ENCODE peak calls at places on chromosomes 1 and 21, in four cellular contexts. G is neuronal stem cell, Z is ovary, W is brain microvascular endothelial cell. C is an unnamed sample.
A peak's percentile ranks its signal among the peaks of the same experiment; 100 is the strongest.

GRCh38 chr1:15153184-15153841 is at the start of gene TMEM51:
- DNase-seq in G (peak; percentile 75), Z (peak; percentile 82), W (peak; percentile 19), C (no peak)

GRCh38 chr1:15761729-15762128 is 3.1 kb downstream of the FBLIM1 start:
- DNase-seq in G (no peak), Z (no peak), W (no peak), C (no peak)

GRCh38 chr1:89553195-89553584 is 28.6 kb downstream of the LRRC8B start:
- DNase-seq in G (no peak), Z (no peak), W (no peak), C (no peak)

GRCh38 chr1:84691139-84691783 is 1.0 kb upstream of the SSX2IP start:
- DNase-seq in G (no peak), Z (no peak), W (no peak), C (no peak)

GRCh38 chr1:16248603-16249534 is 11.9 kb upstream of the CPLANE2 start:
- DNase-seq in G (no peak), Z (peak; percentile 86), W (peak; percentile 64), C (no peak)

GRCh38 chr21:44762221-44763049 is 39.2 kb downstream of the UBE2G2 start:
- DNase-seq in G (no peak), Z (no peak), W (no peak), C (no peak)

GRCh38 chr1:182624582-182624981 is 20.4 kb upstream of the RGS16 start:
- DNase-seq in G (no peak), Z (no peak), W (no peak), C (no peak)

GRCh38 chr1:203099760-203100159 is 13.9 kb upstream of the MYOG start:
- DNase-seq in G (no peak), Z (no peak), W (no peak), C (no peak)

GRCh38 chr1:237050185-237050584 is 8.2 kb downstream of the RYR2 start:
- DNase-seq in G (no peak), Z (no peak), W (no peak), C (no peak)

GRCh38 chr1:43774359-43774758 is 67.0 kb downstream of the ST3GAL3 start:
- DNase-seq in G (no peak), Z (peak; percentile 30), W (peak; percentile 48), C (no peak)

GRCh38 chr1:204723131-204723787 is 37.7 kb upstream of the LRRN2 start:
- DNase-seq in G (no peak), Z (no peak), W (no peak), C (no peak)

GRCh38 chr1:8497196-8497878 is 179.4 kb downstream of the SLC45A1 start:
- DNase-seq in G (no peak), Z (no peak), W (no peak), C (peak; percentile 20)

GRCh38 chr21:24759348-24760118 is 847.7 kb downstream of the MRPL39 start:
- DNase-seq in G (no peak), Z (no peak), W (no peak), C (no peak)

GRCh38 chr1:241411056-241411775 is 54.2 kb upstream of the RGS7 start:
- DNase-seq in G (no peak), Z (no peak), W (no peak), C (no peak)

GRCh38 chr1:29474274-29474824 is 238.0 kb downstream of the PTPRU start:
- DNase-seq in G (no peak), Z (no peak), W (no peak), C (no peak)

GRCh38 chr21:46622226-46622625 is 13.2 kb upstream of the PRMT2 start:
- DNase-seq in G (peak; percentile 72), Z (peak; percentile 53), W (peak; percentile 64), C (no peak)

GRCh38 chr1:157110686-157111085 is 11.1 kb upstream of the ETV3L start:
- DNase-seq in G (no peak), Z (no peak), W (no peak), C (no peak)

GRCh38 chr1:118998171-118998570 is 10.0 kb upstream of the TBX15 start:
- DNase-seq in G (no peak), Z (no peak), W (no peak), C (no peak)

GRCh38 chr1:81731989-81732388 is 68.7 kb upstream of the ADGRL2 start:
- DNase-seq in G (no peak), Z (no peak), W (no peak), C (peak; percentile 34)

GRCh38 chr1:156212833-156213643 is at the start of gene PMF1:
- DNase-seq in G (peak; percentile 96), Z (peak; percentile 96), W (peak; percentile 96), C (peak; percentile 69)

GRCh38 chr1:155454096-155454495 is 108.5 kb downstream of the ASH1L start:
- DNase-seq in G (no peak), Z (no peak), W (peak; percentile 31), C (no peak)

GRCh38 chr1:214604543-214604942 is 1.5 kb downstream of the CENPF start:
- DNase-seq in G (no peak), Z (no peak), W (no peak), C (no peak)

GRCh38 chr1:184033711-184034167 is 3.8 kb downstream of the COLGALT2 start:
- DNase-seq in G (no peak), Z (no peak), W (peak; percentile 12), C (no peak)

GRCh38 chr1:90074555-90075315 is 79.8 kb downstream of the ZNF326 start:
- DNase-seq in G (no peak), Z (no peak), W (no peak), C (no peak)

GRCh38 chr1:14117700-14118099 is 417.7 kb downstream of the PRDM2 start:
- DNase-seq in G (no peak), Z (no peak), W (no peak), C (no peak)

GRCh38 chr1:155007253-155007828 is 4.7 kb downstream of the ZBTB7B start:
- DNase-seq in G (no peak), Z (no peak), W (no peak), C (no peak)

GRCh38 chr1:10195570-10195969 is 14.8 kb upstream of the KIF1B start:
- DNase-seq in G (no peak), Z (no peak), W (peak; percentile 22), C (no peak)

GRCh38 chr1:29599826-29600225 is 363.5 kb downstream of the PTPRU start:
- DNase-seq in G (no peak), Z (no peak), W (no peak), C (no peak)

DNA sequence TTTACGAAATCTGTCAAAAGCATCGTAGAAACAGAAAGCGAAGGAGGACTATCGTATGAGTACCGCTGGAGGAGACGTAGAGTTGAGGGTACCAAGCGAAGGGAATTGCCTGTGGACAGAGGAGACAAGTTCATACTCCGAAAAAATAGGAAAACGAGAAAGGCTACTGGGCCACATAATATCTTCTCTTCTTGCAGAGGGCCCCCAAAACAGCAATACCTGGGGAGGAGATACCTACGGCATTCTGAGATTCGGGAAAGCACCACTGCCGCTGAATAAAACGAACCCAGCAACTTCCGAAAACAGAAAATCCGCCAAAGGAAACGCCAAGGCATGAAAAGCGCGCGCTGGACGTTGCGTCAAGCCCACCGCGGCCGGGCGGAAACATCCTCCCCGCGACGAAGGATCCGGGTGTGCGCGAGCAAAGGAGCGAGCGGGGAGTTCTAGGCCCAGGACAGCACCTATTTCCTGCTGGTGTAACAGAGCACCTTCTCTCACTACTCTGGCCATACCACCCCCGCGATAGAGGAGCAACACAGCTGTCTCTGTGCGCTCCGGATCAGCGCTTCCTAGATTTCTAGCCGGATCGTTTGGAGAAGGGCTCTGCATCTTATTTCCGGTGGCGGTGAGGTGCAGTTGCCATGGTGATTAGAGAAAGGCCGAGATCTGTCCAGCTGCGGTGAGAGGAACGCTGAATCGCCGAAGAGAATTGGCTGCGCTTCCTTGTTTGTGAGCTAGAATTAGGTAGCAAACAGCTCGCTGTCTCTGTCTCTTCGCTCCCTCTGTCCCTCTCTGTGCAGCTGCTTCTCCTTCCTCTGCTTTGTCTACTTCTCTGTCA is at the start of the genes EFCAB7 and ITGB3BP:
- DNase-seq in G (peak; percentile 92), Z (peak; percentile 83), W (peak; percentile 96), C (peak; percentile 79)
- H3K27ac ChIP-seq in G (peak within 1 kb of the TSS; percentile 97), Z (peak within 1 kb of the TSS; percentile 67), W (peak within 1 kb of the TSS; percentile 86), C (peak within 1 kb of the TSS; percentile 79)

GRCh38 chr1:231693361-231694080 is 66.9 kb downstream of the DISC1 start:
- DNase-seq in G (no peak), Z (no peak), W (no peak), C (no peak)
- H3K27ac ChIP-seq in G (no peak overlapping the region), Z (no peak overlapping the region), W (no peak overlapping the region), C (no peak overlapping the region)

DNA sequence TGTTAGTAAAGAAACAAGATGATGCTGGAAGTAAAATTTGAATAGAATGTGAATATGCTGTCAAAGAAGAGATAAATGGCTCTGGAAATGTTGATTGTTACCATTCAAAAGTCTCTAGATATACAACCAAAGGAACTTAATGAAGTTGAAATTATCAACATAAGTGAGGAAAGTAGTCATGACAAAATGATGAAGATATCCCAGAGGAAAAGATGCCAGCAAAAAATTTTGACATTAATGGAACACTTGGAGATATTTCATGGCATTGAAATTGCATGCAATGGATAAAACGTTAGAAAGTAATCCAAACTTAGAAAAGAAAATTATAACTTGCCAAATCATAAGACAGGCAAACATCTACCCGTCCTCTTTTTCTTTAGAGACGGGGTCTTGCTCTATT is 154.5 kb upstream of the OLFM3 start:
- DNase-seq in G (no peak), Z (no peak), W (no peak), C (no peak)
- H3K27ac ChIP-seq in G (no peak overlapping the region), Z (no peak overlapping the region), W (no peak overlapping the region), C (no peak overlapping the region)

GRCh38 chr1:23193391-23194118 is 23.7 kb downstream of the HTR1D start:
- DNase-seq in G (no peak), Z (no peak), W (no peak), C (no peak)
- H3K27ac ChIP-seq in G (no peak overlapping the region), Z (no peak overlapping the region), W (peak overlapping the region; percentile 100), C (peak overlapping the region; percentile 88)

GRCh38 chr1:50620680-50621329 is 197.6 kb upstream of the DMRTA2 start:
- DNase-seq in G (no peak), Z (no peak), W (no peak), C (peak; percentile 85)
- H3K27ac ChIP-seq in G (no peak overlapping the region), Z (no peak overlapping the region), W (no peak overlapping the region), C (peak overlapping the region; percentile 91)

DNA sequence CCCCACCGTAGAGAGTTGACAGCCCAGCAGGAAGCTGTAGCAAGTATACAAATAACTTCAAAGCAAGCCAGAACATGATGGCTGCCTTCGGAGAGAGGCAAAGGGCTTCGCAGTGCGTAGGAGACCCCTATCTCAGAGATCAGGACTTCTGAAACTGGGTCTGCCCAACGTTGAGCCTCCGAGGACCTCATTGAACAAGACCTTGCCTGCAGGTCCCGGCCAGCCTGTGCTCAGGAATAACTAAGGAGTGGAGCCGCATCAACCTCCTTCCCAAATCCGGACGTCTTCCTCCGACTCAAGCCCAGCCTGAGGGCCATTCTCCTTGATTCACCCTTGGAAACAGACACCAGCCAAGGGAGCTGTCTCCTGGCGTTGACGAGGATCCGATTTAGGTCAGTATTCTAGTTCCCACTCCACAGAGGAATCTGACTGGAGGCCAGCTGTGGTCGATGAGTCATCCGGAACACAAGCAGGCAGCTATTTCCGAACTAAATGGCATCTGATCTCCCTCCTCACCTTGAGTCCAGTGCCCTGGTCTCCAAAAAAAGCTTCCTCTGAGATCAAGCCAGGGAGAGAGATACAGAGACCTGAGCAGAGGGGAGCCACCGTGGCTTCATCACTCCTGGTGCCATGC is 166.5 kb upstream of the COA6 start:
- DNase-seq in G (no peak), Z (no peak), W (peak; percentile 24), C (no peak)
- H3K27ac ChIP-seq in G (no peak overlapping the region), Z (no peak overlapping the region), W (no peak overlapping the region), C (no peak overlapping the region)

GRCh38 chr1:168099314-168099920 is 37.3 kb downstream of the GPR161 start:
- DNase-seq in G (no peak), Z (no peak), W (no peak), C (no peak)

GRCh38 chr1:168100315-168101002 is 36.3 kb downstream of the GPR161 start:
- DNase-seq in G (no peak), Z (no peak), W (no peak), C (no peak)

GRCh38 chr1:168097921-168098528 is 38.7 kb downstream of the GPR161 start:
- DNase-seq in G (no peak), Z (no peak), W (no peak), C (no peak)

GRCh38 chr1:168096296-168097165 is 40.2 kb downstream of the GPR161 start:
- DNase-seq in G (no peak), Z (no peak), W (no peak), C (no peak)

GRCh38 chr1:168098534-168099313 is 38.0 kb downstream of the GPR161 start:
- DNase-seq in G (no peak), Z (no peak), W (no peak), C (no peak)
- H3K27ac ChIP-seq in G (no peak overlapping the region), Z (no peak overlapping the region), W (no peak overlapping the region), C (no peak overlapping the region)